ENCODE peak calls at places on chromosomes 7 and 10, in four cellular contexts. One of them, this sample, is unnamed.

GRCh38 chr7:94975316-94975715 is 67.9 kb downstream of the PPP1R9A start:
- DNase-seq in HepG2: peak; percentile 11
- DNase-seq in HCT116: no peak
- DNase-seq in K562: no peak
- DNase-seq in this sample: no peak

GRCh38 chr7:44286182-44286617 is 39.2 kb downstream of the CAMK2B start:
- DNase-seq in HepG2: no peak
- DNase-seq in HCT116: no peak
- DNase-seq in K562: peak; percentile 40
- DNase-seq in this sample: no peak

GRCh38 chr7:80210400-80210799 is 75.8 kb downstream of the GNAI1 start:
- DNase-seq in HepG2: peak; percentile 96
- DNase-seq in HCT116: no peak
- DNase-seq in K562: no peak
- DNase-seq in this sample: peak; percentile 5

GRCh38 chr7:292826-293225 is 2.9 kb downstream of the FOXL3 start:
- DNase-seq in HepG2: no peak
- DNase-seq in HCT116: no peak
- DNase-seq in K562: no peak
- DNase-seq in this sample: no peak

GRCh38 chr10:85225311-85225710 is 896.9 kb downstream of the CCSER2 start:
- DNase-seq in HepG2: no peak
- DNase-seq in HCT116: no peak
- DNase-seq in K562: no peak
- DNase-seq in this sample: no peak

GRCh38 chr7:132472463-132473120 is 103.7 kb downstream of the PLXNA4 start:
- DNase-seq in HepG2: no peak
- DNase-seq in HCT116: no peak
- DNase-seq in K562: no peak
- DNase-seq in this sample: no peak

GRCh38 chr7:101846800-101847538 is 29.5 kb downstream of the CUX1 start:
- DNase-seq in HepG2: no peak
- DNase-seq in HCT116: no peak
- DNase-seq in K562: no peak
- DNase-seq in this sample: no peak

GRCh38 chr7:116525298-116525912 is 569 bp downstream of the CAV1 start:
- DNase-seq in HepG2: no peak
- DNase-seq in HCT116: no peak
- DNase-seq in K562: peak; percentile 45
- DNase-seq in this sample: no peak

GRCh38 chr10:82866424-82867020 is 991.5 kb downstream of the NRG3 start:
- DNase-seq in HepG2: no peak
- DNase-seq in HCT116: no peak
- DNase-seq in K562: no peak
- DNase-seq in this sample: no peak

GRCh38 chr7:151992375-151992774 is 33.1 kb upstream of the GALNT11 start:
- DNase-seq in HepG2: peak; percentile 6
- DNase-seq in HCT116: peak; percentile 85
- DNase-seq in K562: peak; percentile 48
- DNase-seq in this sample: peak; percentile 83

GRCh38 chr7:3892686-3893085 is 591.6 kb downstream of the SDK1 start:
- DNase-seq in HepG2: no peak
- DNase-seq in HCT116: no peak
- DNase-seq in K562: no peak
- DNase-seq in this sample: no peak

GRCh38 chr7:137932881-137933269 is 69.0 kb downstream of the CREB3L2 start:
- DNase-seq in HepG2: no peak
- DNase-seq in HCT116: no peak
- DNase-seq in K562: no peak
- DNase-seq in this sample: no peak

GRCh38 chr10:123222832-123223231 is 68.6 kb downstream of the BUB3 start:
- DNase-seq in HepG2: no peak
- DNase-seq in HCT116: no peak
- DNase-seq in K562: no peak
- DNase-seq in this sample: no peak

GRCh38 chr10:60565492-60565891 is 175.8 kb upstream of the ANK3 start:
- DNase-seq in HepG2: no peak
- DNase-seq in HCT116: no peak
- DNase-seq in K562: no peak
- DNase-seq in this sample: no peak

GRCh38 chr10:29379208-29379607 is 90.3 kb downstream of the LYZL1 start:
- DNase-seq in HepG2: no peak
- DNase-seq in HCT116: no peak
- DNase-seq in K562: no peak
- DNase-seq in this sample: no peak

GRCh38 chr10:97433430-97434001 is 7.5 kb downstream of the PGAM1 start:
- DNase-seq in HepG2: no peak
- DNase-seq in HCT116: no peak
- DNase-seq in K562: no peak
- DNase-seq in this sample: no peak

GRCh38 chr10:97426776-97427570 is 982 bp downstream of the PGAM1 start:
- DNase-seq in HepG2: no peak
- DNase-seq in HCT116: no peak
- DNase-seq in K562: no peak
- DNase-seq in this sample: peak; percentile 46

GRCh38 chr10:97427571-97428179 is 1.7 kb downstream of the PGAM1 start:
- DNase-seq in HepG2: peak; percentile 74
- DNase-seq in HCT116: no peak
- DNase-seq in K562: no peak
- DNase-seq in this sample: no peak

GRCh38 chr10:97425964-97426775 is at the start of gene PGAM1:
- DNase-seq in HepG2: peak; percentile 89
- DNase-seq in HCT116: peak; percentile 92
- DNase-seq in K562: peak; percentile 99
- DNase-seq in this sample: peak; percentile 99

GRCh38 chr10:97428572-97428981 is 2.6 kb downstream of the PGAM1 start:
- DNase-seq in HepG2: no peak
- DNase-seq in HCT116: no peak
- DNase-seq in K562: no peak
- DNase-seq in this sample: no peak
- TF ChIP-seq JUND in HepG2: no peak
- TF ChIP-seq JUND in HCT116: no peak
- TF ChIP-seq JUND in K562: no peak
- TF ChIP-seq JUND in this sample: no peak

GRCh38 chr10:118107541-118107940 is 60.8 kb upstream of the RAB11FIP2 start:
- DNase-seq in HepG2: no peak
- DNase-seq in HCT116: no peak
- DNase-seq in K562: no peak
- DNase-seq in this sample: no peak

GRCh38 chr10:118102116-118102515 is 55.4 kb upstream of the RAB11FIP2 start:
- DNase-seq in HepG2: no peak
- DNase-seq in HCT116: no peak
- DNase-seq in K562: no peak
- DNase-seq in this sample: no peak

GRCh38 chr10:118107040-118107439 is 60.3 kb upstream of the RAB11FIP2 start:
- DNase-seq in HepG2: no peak
- DNase-seq in HCT116: no peak
- DNase-seq in K562: no peak
- DNase-seq in this sample: no peak

GRCh38 chr10:118108194-118109026 is 61.7 kb upstream of the RAB11FIP2 start:
- DNase-seq in HepG2: no peak
- DNase-seq in HCT116: no peak
- DNase-seq in K562: peak; percentile 16
- DNase-seq in this sample: no peak

GRCh38 chr10:118106426-118106825 is 59.7 kb upstream of the RAB11FIP2 start:
- DNase-seq in HepG2: peak; percentile 20
- DNase-seq in HCT116: peak; percentile 8
- DNase-seq in K562: peak; percentile 14
- DNase-seq in this sample: no peak
- TF ChIP-seq JUND in HepG2: no peak
- TF ChIP-seq JUND in HCT116: no peak
- TF ChIP-seq JUND in K562: no peak
- TF ChIP-seq JUND in this sample: no peak

GRCh38 chr10:66622050-66622449 is 303.8 kb upstream of the LRRTM3 start:
- DNase-seq in HepG2: no peak
- DNase-seq in HCT116: no peak
- DNase-seq in K562: no peak
- DNase-seq in this sample: no peak

GRCh38 chr10:66625709-66626590 is 299.9 kb upstream of the LRRTM3 start:
- DNase-seq in HepG2: no peak
- DNase-seq in HCT116: no peak
- DNase-seq in K562: no peak
- DNase-seq in this sample: no peak

GRCh38 chr10:66629976-66630375 is 295.9 kb upstream of the LRRTM3 start:
- DNase-seq in HepG2: no peak
- DNase-seq in HCT116: no peak
- DNase-seq in K562: no peak
- DNase-seq in this sample: no peak

DNA sequence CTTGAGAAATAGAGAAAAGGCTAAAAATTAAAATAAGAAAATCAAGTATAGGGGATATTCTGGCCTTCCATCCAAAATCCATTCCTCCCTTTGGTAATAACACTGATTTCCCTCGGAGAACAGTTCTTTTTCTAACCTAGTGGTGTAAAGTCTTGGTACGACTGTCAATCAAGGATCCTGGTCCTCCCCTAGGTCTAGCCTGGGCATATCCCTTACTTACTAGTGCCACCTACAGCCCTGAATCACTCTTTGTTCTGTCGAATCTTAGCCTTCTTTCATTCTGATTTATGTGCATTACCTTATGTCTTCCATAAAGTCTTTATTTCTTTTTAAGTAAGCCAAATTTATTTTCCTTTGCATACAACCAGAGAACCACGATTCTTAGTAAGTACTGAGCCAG is 298.7 kb upstream of the LRRTM3 start:
- DNase-seq in HepG2: peak; percentile 34
- DNase-seq in HCT116: peak; percentile 66
- DNase-seq in K562: no peak
- DNase-seq in this sample: peak; percentile 86
- TF ChIP-seq JUND in HepG2: no peak
- TF ChIP-seq JUND in HCT116: no peak
- TF ChIP-seq JUND in K562: no peak
- TF ChIP-seq JUND in this sample: no peak

GRCh38 chr10:62333988-62334682 is 40.0 kb upstream of the ZNF365 start:
- DNase-seq in HepG2: no peak
- DNase-seq in HCT116: no peak
- DNase-seq in K562: no peak
- DNase-seq in this sample: no peak
- TF ChIP-seq JUND in HepG2: no peak
- TF ChIP-seq JUND in HCT116: no peak
- TF ChIP-seq JUND in K562: no peak
- TF ChIP-seq JUND in this sample: no peak

GRCh38 chr7:143936087-143937009 is 1.3 kb downstream of the OR2F2 start:
- DNase-seq in HepG2: no peak
- DNase-seq in HCT116: no peak
- DNase-seq in K562: no peak
- DNase-seq in this sample: no peak
- TF ChIP-seq JUND in HepG2: no peak
- TF ChIP-seq JUND in HCT116: no peak
- TF ChIP-seq JUND in K562: no peak
- TF ChIP-seq JUND in this sample: no peak

DNA sequence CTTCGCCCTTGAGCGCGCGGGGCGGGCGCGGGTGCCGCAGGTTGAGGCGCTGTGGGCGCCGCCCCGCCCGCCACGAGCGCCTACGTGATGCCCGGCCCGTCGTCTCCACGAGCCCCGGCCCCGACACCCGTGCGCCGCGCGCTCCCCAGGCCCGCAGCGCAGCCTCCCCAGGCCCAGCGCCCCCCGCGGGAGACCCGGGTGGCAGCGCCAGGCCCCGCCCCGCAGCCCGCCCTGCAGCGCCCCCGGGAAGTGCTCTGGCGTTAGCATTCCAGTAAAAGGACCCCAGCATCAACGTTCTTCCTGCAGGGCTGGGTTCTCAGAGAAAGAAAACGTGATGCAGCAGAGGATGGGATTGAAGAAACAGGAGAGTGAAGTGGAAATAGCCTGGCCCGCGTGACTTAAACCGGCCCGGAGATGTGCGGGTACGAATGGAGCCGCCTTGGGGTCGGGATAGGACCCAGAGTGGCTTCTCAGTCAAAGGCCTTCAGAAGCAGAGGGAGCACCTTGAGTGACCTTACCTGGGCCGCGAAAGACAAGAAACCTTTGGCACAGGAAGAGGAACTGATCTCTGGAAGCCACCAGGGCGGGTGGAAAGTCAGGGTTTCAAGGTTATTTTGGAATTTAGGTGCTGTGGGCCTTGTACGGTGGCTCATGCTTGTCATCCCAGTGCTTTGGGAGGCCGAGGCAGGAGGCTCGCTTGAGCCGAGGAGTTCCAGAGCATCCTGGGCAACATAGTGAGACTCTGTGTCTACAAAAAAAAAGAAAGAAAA is 1.8 kb downstream of the PFKP start:
- DNase-seq in HepG2: no peak
- DNase-seq in HCT116: no peak
- DNase-seq in K562: peak; percentile 66
- DNase-seq in this sample: peak; percentile 54
- TF ChIP-seq JUND in HepG2: no peak
- TF ChIP-seq JUND in HCT116: no peak
- TF ChIP-seq JUND in K562: no peak
- TF ChIP-seq JUND in this sample: no peak

GRCh38 chr7:145729701-145730100 is 386.9 kb upstream of the CNTNAP2 start:
- DNase-seq in HepG2: no peak
- DNase-seq in HCT116: no peak
- DNase-seq in K562: no peak
- DNase-seq in this sample: no peak
- TF ChIP-seq JUND in HepG2: no peak
- TF ChIP-seq JUND in HCT116: no peak
- TF ChIP-seq JUND in K562: no peak
- TF ChIP-seq JUND in this sample: no peak

DNA sequence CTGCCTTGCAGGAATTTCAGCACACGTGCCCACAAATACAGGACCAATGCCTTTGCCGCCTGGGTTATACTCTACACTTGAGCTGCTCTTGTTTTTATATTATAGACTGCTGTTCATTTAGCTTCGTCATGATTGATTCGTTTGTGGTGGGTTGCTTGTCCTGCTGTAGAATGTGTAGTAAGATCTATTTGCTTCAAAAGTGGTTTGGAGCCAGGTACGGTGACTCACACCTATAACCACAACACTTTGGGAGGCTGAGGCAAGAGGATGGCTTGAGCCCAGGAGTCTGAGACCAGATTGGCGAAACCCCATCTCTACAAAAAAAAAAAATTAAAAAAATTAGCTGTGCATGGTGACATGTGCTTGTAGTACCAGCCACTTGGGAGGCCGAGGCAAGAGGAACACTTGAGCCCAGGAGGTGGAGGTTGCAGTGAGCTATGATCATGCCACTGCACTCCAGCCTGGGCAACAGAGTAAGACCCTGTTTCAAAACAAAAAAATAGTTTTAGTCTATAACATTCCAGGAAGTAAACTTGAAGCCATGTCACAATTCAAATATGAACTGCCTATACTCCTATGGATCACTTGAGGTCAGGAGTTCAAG is 9.0 kb upstream of the RHBDD2 start:
- DNase-seq in HepG2: no peak
- DNase-seq in HCT116: no peak
- DNase-seq in K562: no peak
- DNase-seq in this sample: no peak
- TF ChIP-seq JUND in HepG2: no peak
- TF ChIP-seq JUND in HCT116: no peak
- TF ChIP-seq JUND in K562: no peak
- TF ChIP-seq JUND in this sample: no peak

This sample was measured in T47D.